ENCODE peak calls at places on chromosomes 3 and 15, in six cellular contexts. C is brain microvascular endothelial cell, P is psoas muscle, Y is cardiac fibroblast, K is choroid plexus epithelial cell, R is sigmoid colon. Q is an unnamed sample.

GRCh38 chr3:13149331-13150203 is 76.3 kb upstream of the IQSEC1 start:
- DNase-seq in C (no peak), P (no peak), Y (no peak), K (no peak), R (peak), Q (no peak)

GRCh38 chr3:5787863-5788488 is 600.5 kb downstream of the EDEM1 start:
- DNase-seq in C (no peak), P (no peak), Y (no peak), K (no peak), R (peak), Q (no peak)

GRCh38 chr3:177337548-177338331 is 140.5 kb upstream of the TBL1XR1 start:
- DNase-seq in C (peak), P (no peak), Y (peak), K (peak), R (no peak), Q (no peak)

GRCh38 chr15:100464895-100465294 is 63.9 kb downstream of the CERS3 start:
- DNase-seq in C (no peak), P (no peak), Y (no peak), K (no peak), R (no peak), Q (no peak)

GRCh38 chr15:97867870-97868269 is 92.6 kb upstream of the ARRDC4 start:
- DNase-seq in C (no peak), P (no peak), Y (no peak), K (no peak), R (no peak), Q (no peak)

GRCh38 chr3:30342319-30343060 is 263.9 kb upstream of the TGFBR2 start:
- DNase-seq in C (peak), P (no peak), Y (peak), K (peak), R (peak), Q (peak)

GRCh38 chr3:185473290-185473815 is 25.5 kb downstream of the TMEM41A start:
- DNase-seq in C (no peak), P (no peak), Y (peak), K (peak), R (no peak), Q (peak)

GRCh38 chr3:181561605-181562031 is 150.1 kb upstream of the SOX2 start:
- DNase-seq in C (no peak), P (no peak), Y (no peak), K (no peak), R (no peak), Q (no peak)

GRCh38 chr3:34957707-34958106 is 681.6 kb upstream of the ARPP21 start:
- DNase-seq in C (peak), P (no peak), Y (peak), K (peak), R (no peak), Q (peak)

GRCh38 chr3:61645148-61645547 is 83.8 kb downstream of the PTPRG start:
- DNase-seq in C (no peak), P (no peak), Y (no peak), K (no peak), R (no peak), Q (no peak)

GRCh38 chr15:72491768-72492167 is 17.6 kb downstream of the ARIH1 start:
- DNase-seq in C (peak), P (no peak), Y (peak), K (peak), R (no peak), Q (no peak)

GRCh38 chr3:192571197-192571791 is 156.0 kb downstream of the FGF12 start:
- DNase-seq in C (peak), P (peak), Y (peak), K (peak), R (peak), Q (peak)

GRCh38 chr3:155618575-155618974 is 126.3 kb downstream of the PLCH1 start:
- DNase-seq in C (no peak), P (no peak), Y (no peak), K (no peak), R (no peak), Q (no peak)

GRCh38 chr15:33160054-33160453 is 34.5 kb downstream of the FMN1 start:
- DNase-seq in C (no peak), P (no peak), Y (no peak), K (no peak), R (no peak), Q (no peak)

GRCh38 chr15:41810651-41811431 is 17.1 kb upstream of the JMJD7 start:
- DNase-seq in C (no peak), P (no peak), Y (no peak), K (no peak), R (no peak), Q (no peak)

GRCh38 chr15:68700395-68701123 is 120.1 kb downstream of the ANP32A start:
- DNase-seq in C (peak), P (peak), Y (peak), K (peak), R (peak), Q (peak)

GRCh38 chr3:13364602-13365271 is 55.4 kb downstream of the NUP210 start:
- DNase-seq in C (peak), P (no peak), Y (no peak), K (peak), R (no peak), Q (no peak)

GRCh38 chr3:10291641-10292040 is 1.1 kb downstream of the GHRL start:
- DNase-seq in C (no peak), P (no peak), Y (no peak), K (no peak), R (no peak), Q (no peak)
- H3K4me3 ChIP-seq in C (no peak), P (no peak), Y (no peak), K (no peak), R (no peak), Q (no peak)

GRCh38 chr3:162171970-162172369 is 675.4 kb downstream of the OTOL1 start:
- DNase-seq in C (no peak), P (no peak), Y (no peak), K (no peak), R (no peak), Q (no peak)
- TF ChIP-seq CTCF in C (no peak), P (no peak), Y (no peak), K (no peak), R (no peak), Q (no peak)

DNA sequence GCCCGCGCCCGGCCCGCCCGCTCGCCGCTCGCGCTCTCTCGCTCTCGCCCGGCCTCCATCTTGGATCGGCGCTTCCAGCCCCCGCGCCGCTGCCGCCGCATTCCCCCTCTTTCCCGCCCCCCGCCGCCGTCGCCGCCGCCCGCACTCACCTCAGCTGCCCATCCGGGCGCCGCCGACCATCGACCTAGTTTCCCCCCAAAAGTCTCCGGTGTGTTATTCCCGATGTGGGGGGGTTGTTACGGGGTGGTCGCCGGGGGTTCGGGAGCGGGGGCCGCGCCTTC is 192 bp downstream of the STAG1 start:
- DNase-seq in C (no peak), P (no peak), Y (no peak), K (no peak), R (no peak), Q (no peak)
- H3K4me3 ChIP-seq in C (peak), P (peak), Y (peak), K (peak), R (peak), Q (peak)

DNA sequence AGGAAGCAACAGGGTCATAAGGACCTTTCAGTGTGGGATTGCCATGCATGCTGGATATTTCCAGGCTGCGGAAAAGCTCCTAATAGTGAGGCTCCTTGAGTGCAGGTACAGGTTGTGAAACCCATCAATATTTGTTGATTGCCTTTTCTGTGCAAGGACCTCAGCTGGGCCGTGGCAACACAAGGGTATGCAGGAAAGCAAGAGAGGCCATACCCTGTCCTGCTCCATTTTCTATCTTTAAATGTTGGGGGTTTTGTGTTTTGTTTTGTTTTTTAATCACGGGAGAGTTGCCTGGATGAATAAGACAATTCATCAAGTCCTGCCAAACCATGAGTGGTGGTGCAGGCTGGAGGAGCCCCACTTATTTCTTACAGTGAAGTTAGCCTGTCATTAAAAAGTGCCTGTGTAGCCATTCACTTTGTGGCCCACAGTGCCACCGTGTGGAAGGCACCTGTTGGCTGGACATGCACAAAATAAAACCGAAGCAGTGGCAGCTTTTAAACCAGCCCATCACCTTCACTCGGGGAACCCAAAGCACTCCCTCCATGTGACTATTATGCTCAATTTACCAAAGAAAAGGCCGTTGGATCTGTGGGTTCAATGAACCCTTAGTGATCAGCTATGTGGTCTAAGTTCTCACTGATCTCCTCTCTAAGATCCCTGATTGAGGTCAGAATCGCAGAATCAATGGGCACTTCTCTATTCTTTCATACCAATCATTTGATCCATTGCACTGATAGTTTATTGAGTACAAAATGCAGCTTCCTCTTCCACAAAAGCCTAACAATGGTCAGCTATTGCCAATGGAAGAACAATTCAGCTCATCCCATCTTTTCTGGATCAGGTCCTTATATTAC is 42.2 kb downstream of the CLDN18 start:
- DNase-seq in C (peak), P (no peak), Y (peak), K (peak), R (no peak), Q (peak)
- TF ChIP-seq CTCF in C (peak), P (peak), Y (peak), K (peak), R (no peak), Q (peak)

GRCh38 chr15:62560943-62561571 is 396.0 kb upstream of the C2CD4B start:
- DNase-seq in C (no peak), P (no peak), Y (no peak), K (no peak), R (no peak), Q (no peak)

GRCh38 chr15:62561572-62561970 is 396.5 kb upstream of the C2CD4B start:
- DNase-seq in C (no peak), P (no peak), Y (no peak), K (no peak), R (no peak), Q (no peak)

GRCh38 chr15:62558640-62559039 is 393.6 kb upstream of the C2CD4B start:
- DNase-seq in C (no peak), P (no peak), Y (no peak), K (no peak), R (no peak), Q (no peak)

GRCh38 chr15:62554164-62554563 is 389.1 kb upstream of the C2CD4B start:
- DNase-seq in C (no peak), P (no peak), Y (no peak), K (no peak), R (no peak), Q (no peak)

GRCh38 chr15:62559049-62559733 is 394.1 kb upstream of the C2CD4B start:
- DNase-seq in C (peak), P (no peak), Y (peak), K (peak), R (no peak), Q (no peak)
- H3K4me3 ChIP-seq in C (no peak), P (no peak), Y (no peak), K (no peak), R (no peak), Q (no peak)

DNA sequence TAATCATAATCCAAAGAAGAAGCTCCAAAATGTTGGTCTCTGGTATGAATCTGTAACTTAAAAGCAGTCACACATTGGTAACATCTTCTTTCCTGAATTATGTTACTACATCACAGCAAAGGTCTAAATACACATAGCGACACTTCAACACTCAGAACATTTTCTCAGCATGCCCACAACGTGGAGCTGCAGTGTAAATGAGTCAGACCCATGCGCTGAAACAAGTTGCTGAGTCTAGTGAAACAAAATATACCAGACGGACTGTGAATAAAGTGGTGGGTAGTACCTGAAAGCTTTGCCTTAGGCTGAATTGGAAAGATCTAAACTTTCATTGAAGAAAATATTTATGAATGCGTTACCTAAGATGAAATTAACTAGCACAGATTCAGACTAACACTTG is 33.2 kb upstream of the GOLGA8B start:
- DNase-seq in C (peak), P (no peak), Y (peak), K (peak), R (no peak), Q (peak)
- TF ChIP-seq CTCF in C (peak), P (no peak), Y (peak), K (peak), R (no peak), Q (peak)

GRCh38 chr3:14410501-14411165 is 8.2 kb downstream of the SLC6A6 start:
- DNase-seq in C (peak), P (no peak), Y (peak), K (peak), R (no peak), Q (no peak)
- H3K4me3 ChIP-seq in C (no peak), P (no peak), Y (no peak), K (no peak), R (no peak), Q (no peak)

GRCh38 chr3:100682056-100682853 is 27.0 kb upstream of the TFG start:
- DNase-seq in C (no peak), P (peak), Y (peak), K (peak), R (no peak), Q (no peak)

GRCh38 chr3:100682854-100683760 is 26.2 kb upstream of the TFG start:
- DNase-seq in C (no peak), P (no peak), Y (no peak), K (no peak), R (no peak), Q (no peak)

GRCh38 chr3:100681496-100681895 is 27.8 kb upstream of the TFG start:
- DNase-seq in C (no peak), P (no peak), Y (no peak), K (no peak), R (no peak), Q (no peak)
- TF ChIP-seq CTCF in C (no peak), P (no peak), Y (no peak), K (no peak), R (no peak), Q (no peak)

DNA sequence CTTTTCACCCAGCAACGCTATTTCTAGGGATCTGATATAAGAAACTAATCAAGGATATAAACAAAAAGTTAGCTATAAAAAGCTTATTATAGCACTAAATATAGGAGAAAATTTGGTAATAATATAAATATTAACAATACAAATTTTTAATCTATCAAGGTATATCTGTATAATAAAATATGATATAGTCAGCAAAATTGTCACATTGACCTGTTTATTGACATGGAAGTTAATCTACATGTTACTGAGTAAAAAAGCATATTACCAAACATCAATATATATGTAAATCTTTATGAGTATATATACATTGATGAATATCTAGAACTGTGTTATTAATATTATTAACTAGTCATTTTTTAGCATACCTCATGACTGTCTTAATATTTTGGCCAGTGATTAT is 26.6 kb downstream of the SHOX2 start:
- DNase-seq in C (no peak), P (no peak), Y (no peak), K (no peak), R (no peak), Q (no peak)
- H3K4me3 ChIP-seq in C (no peak), P (no peak), Y (no peak), K (no peak), R (no peak), Q (no peak)